ENCODE peak calls at places on chromosomes 1 and 21, in eight cellular contexts. P, C, G, B, L, H, O and E are unnamed samples. For H3K4me1, the result is how much of the 10 kb centered on the place peaks cover.

GRCh38 chr1:23980725-23981063 is 567 bp upstream of the SRSF10 start:
- DNase-seq in L (peak), O (peak), H (no peak), P (peak), C (peak), G (no peak), B (peak), E (no peak)

GRCh38 chr1:66777846-66778245 is 23.2 kb downstream of the INSL5 start:
- DNase-seq in O (no peak), H (no peak), C (no peak), L (no peak), P (no peak), B (no peak), G (no peak), E (no peak)

GRCh38 chr1:216223521-216223920 is 199.7 kb downstream of the USH2A start:
- DNase-seq in H (peak), P (no peak), O (no peak), C (peak), B (peak), G (no peak), L (no peak), E (no peak)

GRCh38 chr1:206784471-206784903 is 12.2 kb upstream of the IL10 start:
- DNase-seq in P (no peak), B (no peak), H (no peak), C (no peak), L (no peak), O (no peak), G (no peak), E (no peak)

GRCh38 chr21:46559291-46559983 is 45.4 kb downstream of the S100B start:
- DNase-seq in G (peak), P (no peak), O (no peak), C (no peak), B (no peak), H (peak), L (no peak), E (no peak)

GRCh38 chr1:110390096-110390495 is 730 bp downstream of the SLC16A4 start:
- DNase-seq in H (no peak), C (peak), G (no peak), B (peak), L (peak), O (peak), P (peak), E (no peak)

GRCh38 chr1:28668956-28669719 is 554 bp downstream of the GMEB1 start:
- DNase-seq in O (peak), L (peak), C (peak), B (peak), H (peak), G (peak), P (peak), E (peak)

GRCh38 chr1:54866801-54867716 is 19.9 kb downstream of the DHCR24 start:
- DNase-seq in O (no peak), C (no peak), H (no peak), P (no peak), L (no peak), B (no peak), G (no peak), E (peak)

GRCh38 chr21:33109574-33110339 is 39.8 kb downstream of the OLIG1 start:
- DNase-seq in C (no peak), P (peak), H (peak), G (peak), L (no peak), O (no peak), B (no peak), E (no peak)

GRCh38 chr1:184753608-184754478 is 815 bp downstream of the EDEM3 start:
- DNase-seq in L (no peak), C (peak), G (peak), H (peak), P (peak), B (peak), O (peak), E (peak)

GRCh38 chr1:26160527-26161407 is 1.9 kb downstream of the FAM110D start:
- DNase-seq in L (no peak), C (no peak), H (no peak), B (no peak), G (peak), P (peak), O (no peak), E (peak)

GRCh38 chr1:218536311-218536710 is 191.2 kb downstream of the TGFB2 start:
- DNase-seq in G (no peak), P (no peak), C (no peak), L (no peak), B (no peak), H (no peak), O (no peak), E (no peak)

GRCh38 chr1:15948600-15949452 is 27.1 kb downstream of the ZBTB17 start:
- DNase-seq in O (peak), C (peak), L (peak), G (peak), P (peak), H (no peak), B (peak), E (peak)

GRCh38 chr1:32351859-32352745 is 10.2 kb downstream of the FAM229A start:
- DNase-seq in B (peak), O (peak), H (peak), C (peak), G (no peak), P (peak), L (peak), E (no peak)

GRCh38 chr1:147611021-147611426 is 59.3 kb downstream of the ACP6 start:
- DNase-seq in L (no peak), C (no peak), G (no peak), B (no peak), P (no peak), O (no peak), H (no peak), E (no peak)

GRCh38 chr1:55468438-55468837 is 253.3 kb upstream of the USP24 start:
- DNase-seq in B (peak), P (no peak), H (no peak), C (peak), G (no peak), O (no peak), L (no peak), E (no peak)

GRCh38 chr1:2251786-2252185 is 23.7 kb downstream of the SKI start:
- DNase-seq in L (no peak), O (peak), B (no peak), H (no peak), C (no peak), P (no peak), G (no peak), E (peak)

GRCh38 chr1:73176902-73177301 is 894.6 kb upstream of the NEGR1 start:
- DNase-seq in B (no peak), C (no peak), G (no peak), H (no peak), O (no peak), L (no peak), P (peak), E (no peak)

GRCh38 chr21:15415541-15416261 is 314.1 kb upstream of the USP25 start:
- DNase-seq in C (no peak), H (no peak), O (no peak), P (no peak), L (no peak), G (no peak), B (no peak), E (no peak)

GRCh38 chr1:172107261-172107820 is 266.0 kb downstream of the DNM3 start:
- DNase-seq in G (no peak), H (no peak), L (no peak), P (no peak), C (peak), B (peak), O (no peak), E (no peak)

DNA sequence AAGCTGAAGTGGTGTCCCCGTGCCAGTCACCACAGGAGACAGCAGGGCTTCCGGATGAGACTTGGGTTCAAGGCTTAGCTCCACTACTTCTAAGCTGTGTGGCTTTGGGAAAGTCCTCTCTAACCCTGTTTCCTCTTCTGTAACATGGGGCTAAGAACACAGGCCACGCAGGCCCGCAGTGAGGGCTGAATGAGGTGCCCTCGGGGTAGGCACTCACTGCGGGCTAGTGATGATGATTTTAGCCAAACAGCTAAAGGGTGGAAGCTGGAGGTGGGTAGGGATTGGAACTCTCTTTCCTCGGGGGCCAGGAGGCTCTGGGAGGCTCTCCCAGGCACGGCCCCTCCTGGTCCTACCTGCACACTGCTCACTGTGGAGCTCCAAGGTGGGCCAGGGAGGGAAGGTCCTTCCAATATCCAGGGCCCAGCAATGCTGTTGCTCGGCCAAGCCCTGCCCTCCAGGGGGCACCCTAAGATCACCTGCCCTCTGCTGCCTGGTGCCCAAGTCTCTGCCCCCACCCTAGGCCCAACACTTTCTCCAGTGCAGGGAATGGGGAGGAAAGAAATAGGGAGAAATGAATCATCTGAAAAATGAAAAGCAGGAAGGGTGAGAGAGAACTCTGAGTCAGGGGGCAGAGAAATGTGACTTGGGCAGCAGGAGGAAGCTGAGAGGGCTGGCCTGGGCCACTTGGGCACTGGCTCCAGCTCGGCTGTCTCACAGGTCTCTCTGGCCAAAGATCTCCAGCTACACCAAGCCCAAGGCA is 19.2 kb upstream of the EVA1B start:
- DNase-seq in O (peak), H (no peak), G (peak), C (peak), L (peak), B (peak), P (peak), E (peak)
- H3K4me1 ChIP-seq in O (under half), H (under half), G (under half), C (under half), L (under half), B (under half), P (under half), E (under half)

DNA sequence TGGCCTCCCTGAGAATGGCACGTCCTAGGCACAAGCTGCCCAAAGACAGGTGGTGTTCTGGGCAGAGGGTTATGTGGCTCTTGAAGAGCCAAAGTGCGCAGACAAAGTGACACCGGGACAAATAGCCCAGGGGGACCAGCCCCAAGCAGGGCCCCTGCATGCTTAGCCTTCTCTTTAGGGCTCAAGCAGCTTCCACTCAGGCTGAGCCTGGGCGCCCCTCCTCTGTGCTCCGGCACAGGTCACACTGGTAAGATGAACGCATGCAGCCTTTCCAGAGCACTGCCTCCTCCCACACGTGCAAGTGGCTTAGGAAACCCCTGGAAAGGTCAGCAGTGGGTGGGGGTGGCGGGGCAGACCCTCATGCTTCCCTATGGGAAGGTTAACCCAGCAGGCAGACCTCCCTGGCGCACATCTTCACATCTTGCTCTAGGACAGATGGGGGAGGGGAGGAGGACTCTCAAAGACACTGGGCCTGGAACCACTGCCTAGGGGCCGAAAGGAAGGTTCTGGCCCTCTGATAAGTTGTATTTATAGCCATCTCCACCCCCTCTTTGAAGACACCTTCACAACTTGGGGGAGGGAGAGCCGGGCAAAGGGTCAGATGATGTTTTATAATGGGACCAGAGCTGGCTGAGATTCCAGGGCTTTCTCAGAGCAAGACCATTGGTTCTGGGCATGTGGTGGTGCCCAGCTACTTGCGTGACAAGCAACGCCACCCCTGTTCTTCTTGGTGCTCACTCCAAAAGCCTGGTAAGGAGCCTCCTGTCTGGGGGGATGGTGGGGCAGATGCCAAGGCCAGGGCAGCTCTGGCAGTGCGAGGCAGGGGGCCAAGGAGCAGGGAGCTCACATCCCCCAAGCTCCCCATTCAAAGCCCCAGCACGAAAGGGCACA is 5.5 kb downstream of the KLHL21 start:
- DNase-seq in G (no peak), O (no peak), P (no peak), C (no peak), H (peak), B (no peak), L (no peak), E (no peak)
- H3K4me1 ChIP-seq in G (under half), O (under half), P (under half), C (under half), H (under half), B (under half), L (under half), E (under half)

DNA sequence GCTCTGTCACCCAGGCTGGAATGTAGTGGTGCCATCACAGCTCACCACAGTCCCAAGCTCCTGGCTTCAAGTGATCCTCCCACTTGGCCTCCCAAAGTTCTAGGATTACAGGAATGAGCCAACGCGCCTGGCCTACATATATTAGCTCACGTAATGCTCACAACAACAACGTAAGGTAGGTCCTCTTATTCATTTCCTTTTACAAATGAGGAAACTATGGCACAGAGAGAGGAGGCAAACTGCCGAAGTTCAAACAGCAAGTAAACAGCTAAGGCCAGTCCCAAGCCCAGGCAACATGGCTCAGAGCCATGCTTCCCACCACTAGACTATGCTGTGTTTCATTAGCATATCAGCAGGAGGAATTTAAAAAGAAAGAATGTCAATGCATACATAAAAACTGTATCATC is 284.4 kb downstream of the VAV3 start:
- DNase-seq in C (no peak), P (no peak), O (peak), B (no peak), H (no peak), L (no peak), G (no peak), E (no peak)
- H3K4me1 ChIP-seq in C (under half), P (under half), O (under half), B (under half), H (under half), L (under half), G (under half), E (under half)

GRCh38 chr1:59125154-59125553 is 171.7 kb upstream of the FGGY start:
- DNase-seq in B (no peak), L (no peak), H (no peak), O (no peak), C (no peak), G (no peak), P (no peak), E (no peak)

GRCh38 chr1:59122527-59122926 is 174.4 kb upstream of the FGGY start:
- DNase-seq in H (no peak), O (no peak), L (no peak), P (no peak), B (no peak), G (no peak), C (no peak), E (no peak)

GRCh38 chr1:59123081-59123675 is 173.7 kb upstream of the FGGY start:
- DNase-seq in H (no peak), B (peak), O (no peak), G (no peak), P (no peak), C (no peak), L (no peak), E (no peak)

GRCh38 chr1:59125711-59126320 is 171.1 kb upstream of the FGGY start:
- DNase-seq in O (no peak), H (no peak), G (no peak), P (no peak), B (no peak), L (no peak), C (no peak), E (no peak)

GRCh38 chr1:59124166-59124565 is 172.7 kb upstream of the FGGY start:
- DNase-seq in L (no peak), O (no peak), P (no peak), C (peak), H (no peak), G (no peak), B (peak), E (no peak)
- H3K4me1 ChIP-seq in L (under half), O (under half), P (under half), C (under half), H (under half), G (under half), B (under half), E (under half)

DNA sequence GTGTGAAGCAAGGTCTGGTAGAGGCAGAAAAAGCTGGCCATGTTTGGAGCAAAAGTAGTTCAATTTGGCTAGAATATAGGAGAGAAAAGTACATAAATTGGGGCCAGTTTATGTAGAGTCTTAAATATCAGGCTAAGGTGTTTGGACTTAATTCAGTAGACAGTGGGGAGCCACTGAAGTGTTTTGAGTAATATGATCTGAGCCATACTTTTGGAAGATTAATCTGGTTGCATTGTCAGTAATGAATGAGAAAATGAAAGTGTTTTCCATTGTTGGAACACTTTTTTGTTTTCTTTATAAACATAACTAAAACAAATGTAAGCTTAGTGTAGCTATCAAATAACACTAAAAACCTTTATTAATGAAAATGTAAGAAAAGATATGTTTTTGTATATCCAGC is 42.1 kb downstream of the POU2F1 start:
- DNase-seq in H (no peak), O (no peak), G (no peak), P (no peak), L (no peak), C (no peak), B (no peak), E (no peak)
- H3K4me1 ChIP-seq in H (under half), O (under half), G (under half), P (under half), L (under half), C (under half), B (under half), E (under half)

GRCh38 chr1:45303582-45304310 is 22.9 kb upstream of the HPDL start:
- DNase-seq in P (peak), L (peak), H (peak), O (peak), C (peak), G (peak), B (peak), E (peak)
- H3K4me1 ChIP-seq in P (under half), L (under half), H (under half), O (under half), C (under half), G (under half), B (under half), E (under half)

GRCh38 chr1:178489399-178489798 is 7.4 kb downstream of the CLEC20A start:
- DNase-seq in B (no peak), C (no peak), H (no peak), P (no peak), G (no peak), O (no peak), L (no peak), E (no peak)
- H3K4me1 ChIP-seq in B (under half), C (under half), H (under half), P (under half), G (under half), O (under half), L (under half), E (under half)